ENCODE peak calls at places on chromosome 4, in ten cellular contexts. P, B, R, L, A, U, V, X, D and Z are unnamed samples.

GRCh38 chr4:170079981-170080380 is 9.8 kb downstream of the AADAT start:
- DNase-seq in X (no peak), U (no peak), P (no peak), V (no peak), L (no peak), B (no peak), D (no peak), R (no peak), A (no peak), Z (no peak)

GRCh38 chr4:43331226-43332078 is 438.9 kb downstream of the GRXCR1 start:
- DNase-seq in A (no peak), P (peak; percentile 91), D (peak; percentile 48), R (no peak), X (no peak), V (no peak), U (no peak), B (peak; percentile 89), L (peak; percentile 33), Z (no peak)

GRCh38 chr4:188408244-188409067 is 269.2 kb downstream of the TRIML1 start:
- DNase-seq in X (no peak), L (no peak), U (no peak), D (no peak), B (no peak), A (no peak), R (no peak), P (no peak), V (no peak), Z (no peak)

GRCh38 chr4:118035309-118035708 is 1.0 kb downstream of the NDST3 start:
- DNase-seq in B (no peak), X (no peak), U (no peak), D (no peak), P (no peak), R (no peak), V (no peak), A (no peak), L (no peak), Z (no peak)

GRCh38 chr4:132763465-132763864 is 385.6 kb upstream of the PCDH10 start:
- DNase-seq in B (no peak), L (no peak), P (no peak), V (no peak), D (no peak), A (no peak), R (no peak), U (no peak), X (no peak), Z (no peak)

GRCh38 chr4:105139646-105140045 is 7.0 kb upstream of the TET2 start:
- DNase-seq in A (no peak), X (no peak), P (no peak), B (no peak), V (no peak), L (no peak), U (no peak), D (no peak), R (no peak), Z (no peak)

GRCh38 chr4:109861271-109861670 is 13.4 kb downstream of the LRIT3 start:
- DNase-seq in B (no peak), L (no peak), R (no peak), U (no peak), X (no peak), P (no peak), D (no peak), V (no peak), A (no peak), Z (no peak)

GRCh38 chr4:26717332-26717731 is 133.4 kb downstream of the TBC1D19 start:
- DNase-seq in A (no peak), R (no peak), L (peak; percentile 33), D (peak; percentile 31), B (peak; percentile 67), P (peak; percentile 91), X (no peak), U (no peak), V (no peak), Z (no peak)

GRCh38 chr4:183180096-183180495 is 81.0 kb downstream of the WWC2 start:
- DNase-seq in B (no peak), X (no peak), U (no peak), V (no peak), P (no peak), A (no peak), D (no peak), R (no peak), L (peak; percentile 27), Z (no peak)

GRCh38 chr4:77636902-77637301 is 31.3 kb downstream of the CXCL13 start:
- DNase-seq in L (peak; percentile 50), A (no peak), U (no peak), D (no peak), V (peak; percentile 28), R (no peak), X (peak; percentile 44), B (peak; percentile 95), P (peak; percentile 96), Z (peak; percentile 49)

GRCh38 chr4:7158081-7158750 is 34.1 kb upstream of the SORCS2 start:
- DNase-seq in P (no peak), X (no peak), A (no peak), D (no peak), B (no peak), R (peak; percentile 15), L (no peak), V (no peak), U (no peak), Z (no peak)

GRCh38 chr4:81519856-81520255 is 48.1 kb upstream of the RASGEF1B start:
- DNase-seq in D (no peak), A (no peak), V (no peak), U (no peak), L (no peak), P (no peak), R (no peak), B (no peak), X (no peak), Z (no peak)

GRCh38 chr4:17884063-17884462 is 73.3 kb downstream of the NCAPG start:
- DNase-seq in B (no peak), X (no peak), D (no peak), U (no peak), A (no peak), R (no peak), L (peak; percentile 3), P (no peak), V (no peak), Z (peak; percentile 0)

GRCh38 chr4:155777971-155778710 is 19.3 kb downstream of the GUCY1B1 start:
- DNase-seq in B (peak; percentile 42), L (no peak), R (no peak), D (no peak), X (no peak), P (no peak), U (no peak), V (no peak), A (no peak), Z (no peak)

GRCh38 chr4:15744016-15744415 is 34.1 kb upstream of the CD38 start:
- DNase-seq in L (no peak), U (no peak), B (no peak), D (no peak), V (no peak), X (no peak), P (no peak), R (no peak), A (no peak), Z (peak; percentile 41)

GRCh38 chr4:174681723-174682300 is 147.2 kb downstream of the GLRA3 start:
- DNase-seq in U (no peak), D (peak; percentile 12), A (no peak), L (no peak), P (peak; percentile 65), B (peak; percentile 20), X (no peak), R (no peak), V (peak; percentile 18), Z (no peak)

GRCh38 chr4:181845617-181846016 is 397.6 kb upstream of the TENM3 start:
- DNase-seq in L (no peak), A (no peak), P (peak; percentile 51), D (no peak), U (no peak), R (no peak), X (no peak), B (no peak), V (no peak), Z (no peak)

GRCh38 chr4:38366451-38366850 is 297.5 kb upstream of the KLF3 start:
- DNase-seq in U (no peak), L (no peak), V (no peak), R (no peak), A (no peak), X (no peak), D (no peak), B (no peak), P (no peak), Z (no peak)

GRCh38 chr4:2256781-2257191 is 5.1 kb downstream of the MXD4 start:
- DNase-seq in B (no peak), D (no peak), U (peak; percentile 47), V (no peak), A (peak; percentile 27), R (peak; percentile 81), L (no peak), X (peak; percentile 63), P (no peak), Z (no peak)
- H3K4me3 ChIP-seq in B (no peak overlapping the region), D (no peak overlapping the region), U (no peak overlapping the region), V (no peak overlapping the region), A (no peak overlapping the region), R (peak overlapping the region; percentile 27), L (no peak overlapping the region), X (peak overlapping the region; percentile 9), P (no peak overlapping the region), Z (no peak overlapping the region)

GRCh38 chr4:139704915-139705485 is 39.4 kb downstream of the MGST2 start:
- DNase-seq in L (no peak), B (peak; percentile 10), V (peak; percentile 17), U (no peak), D (no peak), P (peak; percentile 28), A (no peak), X (no peak), R (no peak), Z (no peak)
- TF ChIP-seq CTCF in L (no peak), B (peak; percentile 51), V (no peak), U (no peak), D (peak; percentile 8), P (peak; percentile 24), A (no peak), X (no peak), R (no peak), Z (no peak)

DNA sequence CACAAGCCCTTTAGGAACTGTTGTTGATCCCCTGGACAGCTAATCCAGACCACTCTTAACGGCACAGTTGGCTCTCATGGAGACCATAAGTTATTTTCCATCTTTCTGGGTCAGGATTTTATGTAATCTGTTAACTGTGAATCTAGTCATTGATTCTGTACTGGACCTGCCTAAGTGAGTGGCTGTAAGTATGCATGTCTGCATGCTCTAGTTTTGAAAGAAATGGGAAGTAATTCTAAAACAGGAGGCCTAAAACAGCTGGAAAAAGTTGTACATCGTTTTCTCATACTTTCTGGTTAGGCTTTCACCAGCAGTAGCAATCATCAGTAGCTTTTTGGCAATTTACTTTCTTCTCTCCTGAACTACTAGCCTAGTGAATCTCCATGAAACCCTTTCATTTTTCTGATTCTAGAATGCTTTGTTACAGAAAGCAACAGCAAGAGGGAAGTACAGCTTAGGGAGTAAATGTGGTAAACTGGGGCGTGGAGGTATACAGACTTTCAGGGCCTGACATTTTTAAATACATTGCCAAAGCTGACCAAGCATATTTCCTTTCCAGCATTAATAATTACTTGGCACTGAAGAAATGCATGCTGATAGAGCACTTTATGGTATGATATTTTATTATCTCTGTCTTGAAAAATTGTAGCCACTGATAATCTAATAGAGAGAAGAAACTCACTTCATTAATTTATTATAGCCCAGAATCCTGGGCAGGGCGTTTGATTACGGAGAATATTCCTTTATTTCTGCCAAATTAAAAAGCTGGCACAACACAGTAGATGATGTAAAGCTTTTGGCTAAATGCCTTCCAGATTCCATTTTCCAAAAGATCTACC is 202.7 kb downstream of the BANK1 start:
- DNase-seq in X (no peak), A (no peak), P (no peak), U (no peak), R (no peak), V (no peak), B (no peak), D (no peak), L (no peak), Z (no peak)
- H3K4me3 ChIP-seq in X (no peak overlapping the region), A (no peak overlapping the region), P (no peak overlapping the region), U (no peak overlapping the region), R (no peak overlapping the region), V (no peak overlapping the region), B (no peak overlapping the region), D (no peak overlapping the region), L (no peak overlapping the region), Z (no peak overlapping the region)

GRCh38 chr4:931960-932712 is at the start of the genes GAK and TMEM175:
- DNase-seq in X (peak; percentile 99), U (peak; percentile 94), D (peak; percentile 75), P (peak; percentile 92), B (peak; percentile 95), L (peak; percentile 72), R (peak; percentile 98), A (peak; percentile 83), V (peak; percentile 94), Z (peak; percentile 51)
- TF ChIP-seq CTCF in X (no peak), U (no peak), D (no peak), P (no peak), B (no peak), L (no peak), R (no peak), A (peak; percentile 35), V (no peak), Z (no peak)